ENCODE peak calls at places on chromosome 21, in seven cellular contexts. One of them, this sample, is unnamed.

GRCh38 chr21:42465008-42465878 is 30.8 kb downstream of the RSPH1 start:
- ATAC-seq in HCT116: no peak
- ATAC-seq in GM23338: no peak
- ATAC-seq in Panc1: no peak
- ATAC-seq in GM12878: peak; percentile 58
- ATAC-seq in HepG2: no peak
- ATAC-seq in K562: peak; percentile 60
- ATAC-seq in this sample: peak; percentile 10

GRCh38 chr21:30193201-30193600 is 22.7 kb downstream of the CLDN8 start:
- ATAC-seq in HCT116: no peak
- ATAC-seq in GM23338: no peak
- ATAC-seq in Panc1: no peak
- ATAC-seq in GM12878: no peak
- ATAC-seq in HepG2: no peak
- ATAC-seq in K562: no peak
- ATAC-seq in this sample: no peak

GRCh38 chr21:29465528-29465927 is 166.8 kb downstream of the BACH1 start:
- ATAC-seq in HCT116: no peak
- ATAC-seq in GM23338: no peak
- ATAC-seq in Panc1: no peak
- ATAC-seq in GM12878: no peak
- ATAC-seq in HepG2: no peak
- ATAC-seq in K562: no peak
- ATAC-seq in this sample: no peak

GRCh38 chr21:42039470-42039901 is 29.3 kb upstream of the ZBTB21 start:
- ATAC-seq in HCT116: no peak
- ATAC-seq in GM23338: no peak
- ATAC-seq in Panc1: peak; percentile 6
- ATAC-seq in GM12878: no peak
- ATAC-seq in HepG2: no peak
- ATAC-seq in K562: no peak
- ATAC-seq in this sample: peak; percentile 77

GRCh38 chr21:27154451-27155129 is 187.7 kb upstream of the ADAMTS5 start:
- ATAC-seq in HCT116: no peak
- ATAC-seq in GM23338: no peak
- ATAC-seq in Panc1: no peak
- ATAC-seq in GM12878: no peak
- ATAC-seq in HepG2: no peak
- ATAC-seq in K562: no peak
- ATAC-seq in this sample: peak; percentile 80

GRCh38 chr21:29571949-29572348 is 273.2 kb downstream of the BACH1 start:
- ATAC-seq in HCT116: no peak
- ATAC-seq in GM23338: no peak
- ATAC-seq in Panc1: no peak
- ATAC-seq in GM12878: no peak
- ATAC-seq in HepG2: no peak
- ATAC-seq in K562: peak; percentile 42
- ATAC-seq in this sample: no peak

GRCh38 chr21:33169360-33169759 is 60.4 kb upstream of the IFNAR2 start:
- ATAC-seq in HCT116: no peak
- ATAC-seq in GM23338: no peak
- ATAC-seq in Panc1: no peak
- ATAC-seq in GM12878: peak; percentile 73
- ATAC-seq in HepG2: no peak
- ATAC-seq in K562: no peak
- ATAC-seq in this sample: no peak

GRCh38 chr21:32184485-32184884 is 94.4 kb downstream of the MIS18A start:
- ATAC-seq in HCT116: peak; percentile 67
- ATAC-seq in GM23338: no peak
- ATAC-seq in Panc1: no peak
- ATAC-seq in GM12878: no peak
- ATAC-seq in HepG2: no peak
- ATAC-seq in K562: peak; percentile 78
- ATAC-seq in this sample: no peak

GRCh38 chr21:28111151-28111619 is 881.5 kb downstream of the LTN1 start:
- ATAC-seq in HCT116: no peak
- ATAC-seq in GM23338: no peak
- ATAC-seq in Panc1: no peak
- ATAC-seq in GM12878: no peak
- ATAC-seq in HepG2: no peak
- ATAC-seq in K562: no peak
- ATAC-seq in this sample: peak; percentile 91

GRCh38 chr21:41032536-41032935 is 135.4 kb upstream of the BACE2 start:
- ATAC-seq in HCT116: no peak
- ATAC-seq in GM23338: no peak
- ATAC-seq in Panc1: no peak
- ATAC-seq in GM12878: no peak
- ATAC-seq in HepG2: no peak
- ATAC-seq in K562: no peak
- ATAC-seq in this sample: no peak

GRCh38 chr21:39523930-39524329 is 72.2 kb downstream of the SH3BGR start:
- ATAC-seq in HCT116: no peak
- ATAC-seq in GM23338: no peak
- ATAC-seq in Panc1: no peak
- ATAC-seq in GM12878: no peak
- ATAC-seq in HepG2: no peak
- ATAC-seq in K562: no peak
- ATAC-seq in this sample: no peak

GRCh38 chr21:41966341-41966833 is 12.6 kb upstream of the C2CD2 start:
- ATAC-seq in HCT116: no peak
- ATAC-seq in GM23338: no peak
- ATAC-seq in Panc1: no peak
- ATAC-seq in GM12878: no peak
- ATAC-seq in HepG2: no peak
- ATAC-seq in K562: no peak
- ATAC-seq in this sample: no peak

GRCh38 chr21:35208810-35209517 is 159.9 kb upstream of the RUNX1 start:
- ATAC-seq in HCT116: no peak
- ATAC-seq in GM23338: no peak
- ATAC-seq in Panc1: no peak
- ATAC-seq in GM12878: no peak
- ATAC-seq in HepG2: no peak
- ATAC-seq in K562: no peak
- ATAC-seq in this sample: peak; percentile 53

GRCh38 chr21:43195131-43196021 is 26.6 kb downstream of the CRYAA start:
- ATAC-seq in HCT116: no peak
- ATAC-seq in GM23338: no peak
- ATAC-seq in Panc1: no peak
- ATAC-seq in GM12878: no peak
- ATAC-seq in HepG2: no peak
- ATAC-seq in K562: no peak
- ATAC-seq in this sample: peak; percentile 28

GRCh38 chr21:41374177-41374712 is 12.4 kb downstream of the MX2 start:
- ATAC-seq in HCT116: peak; percentile 51
- ATAC-seq in GM23338: no peak
- ATAC-seq in Panc1: no peak
- ATAC-seq in GM12878: no peak
- ATAC-seq in HepG2: no peak
- ATAC-seq in K562: peak; percentile 55
- ATAC-seq in this sample: no peak

GRCh38 chr21:16855164-16855667 is 657.6 kb upstream of the CXADR start:
- ATAC-seq in HCT116: no peak
- ATAC-seq in GM23338: no peak
- ATAC-seq in Panc1: no peak
- ATAC-seq in GM12878: no peak
- ATAC-seq in HepG2: no peak
- ATAC-seq in K562: no peak
- ATAC-seq in this sample: no peak

GRCh38 chr21:44082648-44083436 is 24.4 kb upstream of the PWP2 start:
- ATAC-seq in HCT116: no peak
- ATAC-seq in GM23338: no peak
- ATAC-seq in Panc1: no peak
- ATAC-seq in GM12878: no peak
- ATAC-seq in HepG2: no peak
- ATAC-seq in K562: no peak
- ATAC-seq in this sample: no peak

GRCh38 chr21:34531399-34531798 is 19.4 kb upstream of the KCNE1 start:
- ATAC-seq in HCT116: no peak
- ATAC-seq in GM23338: no peak
- ATAC-seq in Panc1: no peak
- ATAC-seq in GM12878: no peak
- ATAC-seq in HepG2: no peak
- ATAC-seq in K562: no peak
- ATAC-seq in this sample: no peak

GRCh38 chr21:29181799-29182470 is 51.5 kb downstream of the MAP3K7CL start:
- ATAC-seq in HCT116: peak; percentile 97
- ATAC-seq in GM23338: no peak
- ATAC-seq in Panc1: peak; percentile 92
- ATAC-seq in GM12878: no peak
- ATAC-seq in HepG2: peak; percentile 71
- ATAC-seq in K562: peak; percentile 85
- ATAC-seq in this sample: peak; percentile 83

GRCh38 chr21:39188521-39189139 is 5.4 kb upstream of the PSMG1 start:
- ATAC-seq in HCT116: no peak
- ATAC-seq in GM23338: no peak
- ATAC-seq in Panc1: no peak
- ATAC-seq in GM12878: no peak
- ATAC-seq in HepG2: no peak
- ATAC-seq in K562: no peak
- ATAC-seq in this sample: no peak

GRCh38 chr21:34120867-34121266 is 47.5 kb downstream of the MRPS6 start:
- ATAC-seq in HCT116: no peak
- ATAC-seq in GM23338: no peak
- ATAC-seq in Panc1: no peak
- ATAC-seq in GM12878: no peak
- ATAC-seq in HepG2: no peak
- ATAC-seq in K562: no peak
- ATAC-seq in this sample: no peak

GRCh38 chr21:10641107-10641506 is 119.7 kb downstream of the TPTE start:
- ATAC-seq in HCT116: no peak
- ATAC-seq in GM23338: no peak
- ATAC-seq in Panc1: no peak
- ATAC-seq in GM12878: no peak
- ATAC-seq in HepG2: no peak
- ATAC-seq in K562: no peak
- ATAC-seq in this sample: no peak
- TF ChIP-seq CTCF in HCT116: no peak
- TF ChIP-seq CTCF in GM23338: no peak
- TF ChIP-seq CTCF in Panc1: no peak
- TF ChIP-seq CTCF in GM12878: no peak
- TF ChIP-seq CTCF in HepG2: no peak
- TF ChIP-seq CTCF in K562: no peak
- TF ChIP-seq CTCF in this sample: no peak

DNA sequence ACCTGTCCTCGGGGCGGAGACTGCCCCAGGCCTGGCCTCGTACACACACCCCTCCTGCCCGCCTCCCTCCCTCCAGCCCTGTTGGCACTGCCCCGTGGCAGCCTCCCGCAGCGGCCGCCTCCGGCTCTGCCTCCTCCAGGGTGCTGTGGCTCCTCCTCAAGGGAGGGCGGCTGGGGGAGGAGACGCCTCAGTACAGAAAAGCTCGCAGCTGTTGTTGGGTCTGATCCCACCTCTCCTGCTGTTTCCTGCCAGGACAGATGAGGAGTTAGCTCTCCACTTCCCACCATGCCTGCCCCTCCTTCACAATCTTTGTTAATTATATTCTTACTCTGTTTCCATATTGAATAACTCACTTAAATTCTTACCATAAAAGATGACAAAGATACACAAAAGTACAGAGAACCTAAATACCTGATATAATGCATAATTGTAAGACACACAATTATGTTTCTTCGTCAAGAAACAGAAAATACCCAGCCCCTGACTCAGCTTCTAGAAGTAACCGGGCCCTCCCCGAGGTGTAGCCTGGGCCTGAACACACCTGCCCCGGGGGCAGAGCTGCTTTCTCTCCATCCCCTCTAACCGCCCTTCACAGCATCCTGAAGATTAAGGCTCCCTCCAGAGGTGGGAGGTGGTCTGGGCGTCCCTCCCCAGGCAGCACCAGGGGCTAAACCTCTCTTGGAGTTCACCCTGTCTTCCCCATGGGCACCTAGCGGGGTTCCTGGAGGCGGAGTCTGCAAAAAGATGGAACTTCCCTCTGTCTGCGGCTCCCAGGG is 30.6 kb upstream of the COL6A1 start:
- ATAC-seq in HCT116: peak; percentile 99
- ATAC-seq in GM23338: peak; percentile 51
- ATAC-seq in Panc1: peak; percentile 86
- ATAC-seq in GM12878: no peak
- ATAC-seq in HepG2: no peak
- ATAC-seq in K562: no peak
- ATAC-seq in this sample: peak; percentile 79
- TF ChIP-seq POLR2AphosphoS5 in HCT116: no peak
- TF ChIP-seq POLR2AphosphoS5 in GM23338: no peak
- TF ChIP-seq POLR2AphosphoS5 in Panc1: no peak
- TF ChIP-seq POLR2AphosphoS5 in GM12878: no peak
- TF ChIP-seq POLR2AphosphoS5 in HepG2: no peak
- TF ChIP-seq POLR2AphosphoS5 in K562: no peak
- TF ChIP-seq POLR2AphosphoS5 in this sample: peak; percentile 40

GRCh38 chr21:15160136-15160535 is 95.3 kb upstream of the NRIP1 start:
- ATAC-seq in HCT116: no peak
- ATAC-seq in GM23338: no peak
- ATAC-seq in Panc1: no peak
- ATAC-seq in GM12878: no peak
- ATAC-seq in HepG2: no peak
- ATAC-seq in K562: no peak
- ATAC-seq in this sample: no peak

GRCh38 chr21:15170614-15171013 is 105.8 kb upstream of the NRIP1 start:
- ATAC-seq in HCT116: no peak
- ATAC-seq in GM23338: no peak
- ATAC-seq in Panc1: no peak
- ATAC-seq in GM12878: no peak
- ATAC-seq in HepG2: no peak
- ATAC-seq in K562: no peak
- ATAC-seq in this sample: no peak

GRCh38 chr21:15159382-15160020 is 94.7 kb upstream of the NRIP1 start:
- ATAC-seq in HCT116: no peak
- ATAC-seq in GM23338: no peak
- ATAC-seq in Panc1: no peak
- ATAC-seq in GM12878: peak; percentile 42
- ATAC-seq in HepG2: no peak
- ATAC-seq in K562: no peak
- ATAC-seq in this sample: no peak

DNA sequence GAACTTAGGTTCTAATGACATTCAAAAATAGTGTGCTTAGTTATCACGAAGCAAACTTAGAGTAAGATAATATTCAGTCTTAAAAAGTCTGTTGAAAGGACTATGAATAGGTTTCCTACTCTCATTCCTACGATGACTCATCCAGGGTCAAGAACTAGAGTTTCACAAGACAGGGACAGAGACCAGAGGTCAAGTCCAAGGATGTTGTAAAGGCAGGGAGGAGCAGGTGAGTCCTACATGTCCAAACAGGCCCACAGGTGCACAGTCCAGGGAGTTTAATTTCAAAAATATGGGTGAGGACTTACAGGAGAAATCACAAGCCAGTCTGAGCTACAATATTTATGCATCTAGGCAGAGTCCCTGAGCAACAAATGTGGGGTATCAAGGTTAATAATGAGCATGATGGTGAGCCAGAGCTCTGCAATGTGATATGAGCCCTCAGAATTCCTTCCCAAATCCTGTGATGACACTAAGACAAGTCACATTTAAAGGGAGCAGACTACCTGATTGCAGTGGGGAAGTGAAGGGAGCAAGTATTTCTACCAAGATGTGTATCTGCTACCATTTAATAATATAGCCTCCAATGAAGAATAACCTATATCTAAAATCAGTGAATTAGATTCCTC is 100.0 kb upstream of the NRIP1 start:
- ATAC-seq in HCT116: no peak
- ATAC-seq in GM23338: no peak
- ATAC-seq in Panc1: no peak
- ATAC-seq in GM12878: no peak
- ATAC-seq in HepG2: peak; percentile 60
- ATAC-seq in K562: no peak
- ATAC-seq in this sample: no peak
- TF ChIP-seq CTCF in HCT116: no peak
- TF ChIP-seq CTCF in GM23338: no peak
- TF ChIP-seq CTCF in Panc1: no peak
- TF ChIP-seq CTCF in GM12878: no peak
- TF ChIP-seq CTCF in HepG2: no peak
- TF ChIP-seq CTCF in K562: no peak
- TF ChIP-seq CTCF in this sample: no peak

GRCh38 chr21:46317710-46318463 is 5.8 kb downstream of the C21orf58 start:
- ATAC-seq in HCT116: peak; percentile 71
- ATAC-seq in GM23338: peak; percentile 72
- ATAC-seq in Panc1: peak; percentile 47
- ATAC-seq in GM12878: no peak
- ATAC-seq in HepG2: no peak
- ATAC-seq in K562: no peak
- ATAC-seq in this sample: no peak
- TF ChIP-seq POLR2AphosphoS5 in HCT116: peak; percentile 31
- TF ChIP-seq POLR2AphosphoS5 in GM23338: peak; percentile 18
- TF ChIP-seq POLR2AphosphoS5 in Panc1: no peak
- TF ChIP-seq POLR2AphosphoS5 in GM12878: no peak
- TF ChIP-seq POLR2AphosphoS5 in HepG2: no peak
- TF ChIP-seq POLR2AphosphoS5 in K562: no peak
- TF ChIP-seq POLR2AphosphoS5 in this sample: no peak

This sample was measured in gastroesophageal sphincter.